ENCODE peak calls at places on chromosome 15, in five cellular contexts. One of them, this sample, is unnamed.

GRCh38 chr15:72009207-72009606 is 108.7 kb downstream of the MYO9A start:
- DNase-seq in brain microvascular endothelial cell: no peak
- DNase-seq in right cardiac atrium: no peak
- DNase-seq in cardiac muscle cell: no peak
- DNase-seq in transverse colon: peak
- DNase-seq in this sample: no peak

GRCh38 chr15:80070840-80071239 is 11.4 kb downstream of the ZFAND6 start:
- DNase-seq in brain microvascular endothelial cell: no peak
- DNase-seq in transverse colon: no peak
- DNase-seq in cardiac muscle cell: peak
- DNase-seq in right cardiac atrium: no peak
- DNase-seq in this sample: peak

GRCh38 chr15:70469651-70470555 is 293.5 kb downstream of the UACA start:
- DNase-seq in cardiac muscle cell: no peak
- DNase-seq in brain microvascular endothelial cell: no peak
- DNase-seq in transverse colon: no peak
- DNase-seq in right cardiac atrium: peak
- DNase-seq in this sample: no peak

GRCh38 chr15:92062505-92062904 is 209.0 kb downstream of the SLCO3A1 start:
- DNase-seq in brain microvascular endothelial cell: no peak
- DNase-seq in transverse colon: no peak
- DNase-seq in right cardiac atrium: no peak
- DNase-seq in cardiac muscle cell: no peak
- DNase-seq in this sample: no peak

GRCh38 chr15:64232400-64232799 is 69.6 kb upstream of the PPIB start:
- DNase-seq in right cardiac atrium: no peak
- DNase-seq in brain microvascular endothelial cell: peak
- DNase-seq in transverse colon: no peak
- DNase-seq in cardiac muscle cell: peak
- DNase-seq in this sample: peak

GRCh38 chr15:60399931-60400330 is 2.1 kb upstream of the ANXA2 start:
- DNase-seq in cardiac muscle cell: peak
- DNase-seq in right cardiac atrium: no peak
- DNase-seq in brain microvascular endothelial cell: no peak
- DNase-seq in transverse colon: no peak
- DNase-seq in this sample: no peak

GRCh38 chr15:64096486-64097431 is 977 bp downstream of the SNX1 start:
- DNase-seq in transverse colon: no peak
- DNase-seq in right cardiac atrium: no peak
- DNase-seq in cardiac muscle cell: peak
- DNase-seq in brain microvascular endothelial cell: peak
- DNase-seq in this sample: no peak

GRCh38 chr15:38112406-38112805 is 140.2 kb upstream of the SPRED1 start:
- DNase-seq in right cardiac atrium: no peak
- DNase-seq in cardiac muscle cell: no peak
- DNase-seq in transverse colon: no peak
- DNase-seq in brain microvascular endothelial cell: no peak
- DNase-seq in this sample: no peak

GRCh38 chr15:25850154-25851111 is 12.7 kb downstream of the ATP10A start:
- DNase-seq in brain microvascular endothelial cell: peak
- DNase-seq in transverse colon: peak
- DNase-seq in right cardiac atrium: peak
- DNase-seq in cardiac muscle cell: peak
- DNase-seq in this sample: peak

GRCh38 chr15:49492834-49493233 is 69.8 kb downstream of the FGF7 start:
- DNase-seq in cardiac muscle cell: peak
- DNase-seq in brain microvascular endothelial cell: no peak
- DNase-seq in transverse colon: no peak
- DNase-seq in right cardiac atrium: no peak
- DNase-seq in this sample: peak

GRCh38 chr15:75688278-75688557 is 24.4 kb downstream of the CSPG4 start:
- DNase-seq in brain microvascular endothelial cell: no peak
- DNase-seq in transverse colon: no peak
- DNase-seq in right cardiac atrium: no peak
- DNase-seq in cardiac muscle cell: no peak
- DNase-seq in this sample: no peak

GRCh38 chr15:59170295-59170881 is 36.3 kb upstream of the LDHAL6B start:
- DNase-seq in transverse colon: peak
- DNase-seq in cardiac muscle cell: peak
- DNase-seq in right cardiac atrium: peak
- DNase-seq in brain microvascular endothelial cell: peak
- DNase-seq in this sample: no peak

GRCh38 chr15:26518885-26519284 is 254.0 kb downstream of the GABRB3 start:
- DNase-seq in transverse colon: no peak
- DNase-seq in right cardiac atrium: no peak
- DNase-seq in brain microvascular endothelial cell: no peak
- DNase-seq in cardiac muscle cell: no peak
- DNase-seq in this sample: no peak

GRCh38 chr15:80770356-80770705 is 8.8 kb upstream of the CEMIP start:
- DNase-seq in transverse colon: no peak
- DNase-seq in cardiac muscle cell: no peak
- DNase-seq in brain microvascular endothelial cell: no peak
- DNase-seq in right cardiac atrium: no peak
- DNase-seq in this sample: no peak

GRCh38 chr15:70815604-70816003 is 38.4 kb downstream of the LARP6 start:
- DNase-seq in transverse colon: no peak
- DNase-seq in brain microvascular endothelial cell: no peak
- DNase-seq in cardiac muscle cell: no peak
- DNase-seq in right cardiac atrium: no peak
- DNase-seq in this sample: no peak

GRCh38 chr15:63134245-63134644 is 12.6 kb downstream of the LACTB start:
- DNase-seq in cardiac muscle cell: no peak
- DNase-seq in brain microvascular endothelial cell: no peak
- DNase-seq in transverse colon: no peak
- DNase-seq in right cardiac atrium: no peak
- DNase-seq in this sample: no peak

GRCh38 chr15:69337133-69337532 is 38.4 kb downstream of the PAQR5 start:
- DNase-seq in transverse colon: no peak
- DNase-seq in brain microvascular endothelial cell: no peak
- DNase-seq in right cardiac atrium: no peak
- DNase-seq in cardiac muscle cell: no peak
- DNase-seq in this sample: no peak

GRCh38 chr15:75583689-75584088 is 4.6 kb upstream of the PTPN9 start:
- DNase-seq in right cardiac atrium: no peak
- DNase-seq in transverse colon: no peak
- DNase-seq in brain microvascular endothelial cell: no peak
- DNase-seq in cardiac muscle cell: no peak
- DNase-seq in this sample: no peak

GRCh38 chr15:71761649-71762048 is 48.7 kb upstream of the NR2E3 start:
- DNase-seq in brain microvascular endothelial cell: peak
- DNase-seq in right cardiac atrium: no peak
- DNase-seq in transverse colon: peak
- DNase-seq in cardiac muscle cell: peak
- DNase-seq in this sample: peak

GRCh38 chr15:77830041-77830440 is 197.3 kb upstream of the LINGO1 start:
- DNase-seq in right cardiac atrium: no peak
- DNase-seq in transverse colon: no peak
- DNase-seq in brain microvascular endothelial cell: peak
- DNase-seq in cardiac muscle cell: peak
- DNase-seq in this sample: peak

GRCh38 chr15:92383528-92384326 is 10.0 kb upstream of the ST8SIA2 start:
- DNase-seq in transverse colon: no peak
- DNase-seq in brain microvascular endothelial cell: peak
- DNase-seq in cardiac muscle cell: peak
- DNase-seq in right cardiac atrium: peak
- DNase-seq in this sample: no peak

GRCh38 chr15:99967841-99968371 is 234.7 kb upstream of the LYSMD4 start:
- DNase-seq in transverse colon: no peak
- DNase-seq in cardiac muscle cell: peak
- DNase-seq in brain microvascular endothelial cell: no peak
- DNase-seq in right cardiac atrium: no peak
- DNase-seq in this sample: no peak

GRCh38 chr15:81270781-81271491 is 53.0 kb downstream of the STARD5 start:
- DNase-seq in brain microvascular endothelial cell: peak
- DNase-seq in right cardiac atrium: no peak
- DNase-seq in cardiac muscle cell: peak
- DNase-seq in transverse colon: no peak
- DNase-seq in this sample: no peak

GRCh38 chr15:25905140-25905539 is 42.0 kb upstream of the ATP10A start:
- DNase-seq in transverse colon: peak
- DNase-seq in brain microvascular endothelial cell: peak
- DNase-seq in right cardiac atrium: no peak
- DNase-seq in cardiac muscle cell: peak
- DNase-seq in this sample: peak

GRCh38 chr15:25838191-25838870 is 24.8 kb downstream of the ATP10A start:
- DNase-seq in brain microvascular endothelial cell: no peak
- DNase-seq in transverse colon: no peak
- DNase-seq in right cardiac atrium: no peak
- DNase-seq in cardiac muscle cell: no peak
- DNase-seq in this sample: no peak

GRCh38 chr15:74545776-74546656 is 5.0 kb downstream of the ARID3B start:
- DNase-seq in brain microvascular endothelial cell: peak
- DNase-seq in transverse colon: peak
- DNase-seq in cardiac muscle cell: peak
- DNase-seq in right cardiac atrium: peak
- DNase-seq in this sample: peak
- H3K4me3 ChIP-seq in brain microvascular endothelial cell: no peak
- H3K4me3 ChIP-seq in transverse colon: no peak
- H3K4me3 ChIP-seq in cardiac muscle cell: no peak
- H3K4me3 ChIP-seq in right cardiac atrium: no peak
- H3K4me3 ChIP-seq in this sample: no peak

DNA sequence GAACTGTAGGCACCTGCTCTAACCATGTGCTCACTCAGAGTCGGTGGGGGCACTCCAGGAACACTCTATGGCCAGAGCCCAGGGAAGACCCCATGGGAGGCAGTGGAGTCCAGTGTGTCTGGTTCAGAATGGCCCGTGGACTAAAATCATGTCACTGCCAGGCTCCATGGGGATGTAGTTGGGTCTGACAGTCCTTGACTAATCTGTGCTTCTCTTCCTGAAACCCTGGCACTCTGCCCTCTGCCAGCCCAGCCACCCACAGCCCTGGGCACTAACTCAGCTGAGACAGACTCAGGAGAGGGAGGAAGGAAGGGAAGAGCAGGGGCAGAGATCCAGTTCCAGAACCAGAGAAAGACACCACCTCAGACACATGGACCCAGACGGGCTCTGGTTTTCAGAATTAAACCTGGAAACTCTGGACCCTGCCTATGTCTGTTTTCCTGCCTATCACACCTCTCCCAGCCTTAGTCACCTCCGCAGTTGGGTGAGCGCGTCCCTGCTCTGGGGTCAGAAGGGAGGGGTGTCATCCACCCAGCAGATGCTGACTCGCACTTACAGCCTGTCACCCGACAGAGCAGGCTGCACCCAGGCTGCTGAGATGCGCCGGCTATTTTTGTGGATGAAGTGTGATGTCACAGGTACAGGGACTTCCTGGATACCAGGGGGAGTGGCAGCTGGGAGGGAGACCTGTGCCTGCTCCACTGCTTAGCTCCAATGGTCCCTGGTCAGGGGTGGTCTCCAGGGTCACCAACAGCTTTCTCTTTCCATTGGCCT is 56.8 kb upstream of the INSYN1 start:
- DNase-seq in right cardiac atrium: peak
- DNase-seq in cardiac muscle cell: no peak
- DNase-seq in brain microvascular endothelial cell: no peak
- DNase-seq in transverse colon: no peak
- DNase-seq in this sample: no peak
- H3K4me3 ChIP-seq in right cardiac atrium: no peak
- H3K4me3 ChIP-seq in cardiac muscle cell: no peak
- H3K4me3 ChIP-seq in brain microvascular endothelial cell: no peak
- H3K4me3 ChIP-seq in transverse colon: no peak
- H3K4me3 ChIP-seq in this sample: no peak

GRCh38 chr15:43008150-43008549 is 87.6 kb upstream of the TTBK2 start:
- DNase-seq in brain microvascular endothelial cell: no peak
- DNase-seq in transverse colon: no peak
- DNase-seq in right cardiac atrium: no peak
- DNase-seq in cardiac muscle cell: no peak
- DNase-seq in this sample: no peak

GRCh38 chr15:43006991-43007390 is 86.4 kb upstream of the TTBK2 start:
- DNase-seq in right cardiac atrium: no peak
- DNase-seq in brain microvascular endothelial cell: no peak
- DNase-seq in cardiac muscle cell: no peak
- DNase-seq in transverse colon: no peak
- DNase-seq in this sample: no peak

GRCh38 chr15:43007551-43007950 is 87.0 kb upstream of the TTBK2 start:
- DNase-seq in cardiac muscle cell: no peak
- DNase-seq in brain microvascular endothelial cell: no peak
- DNase-seq in right cardiac atrium: no peak
- DNase-seq in transverse colon: no peak
- DNase-seq in this sample: no peak

GRCh38 chr15:43009206-43009605 is 88.6 kb upstream of the TTBK2 start:
- DNase-seq in brain microvascular endothelial cell: no peak
- DNase-seq in transverse colon: no peak
- DNase-seq in cardiac muscle cell: no peak
- DNase-seq in right cardiac atrium: no peak
- DNase-seq in this sample: no peak
- H3K4me3 ChIP-seq in brain microvascular endothelial cell: no peak
- H3K4me3 ChIP-seq in transverse colon: no peak
- H3K4me3 ChIP-seq in cardiac muscle cell: no peak
- H3K4me3 ChIP-seq in right cardiac atrium: no peak
- H3K4me3 ChIP-seq in this sample: no peak

GRCh38 chr15:22951381-22952280 is 28.5 kb downstream of the CYFIP1 start:
- DNase-seq in cardiac muscle cell: no peak
- DNase-seq in transverse colon: no peak
- DNase-seq in right cardiac atrium: peak
- DNase-seq in brain microvascular endothelial cell: no peak
- DNase-seq in this sample: no peak

GRCh38 chr15:22948056-22948455 is 32.1 kb downstream of the CYFIP1 start:
- DNase-seq in transverse colon: no peak
- DNase-seq in cardiac muscle cell: no peak
- DNase-seq in right cardiac atrium: no peak
- DNase-seq in brain microvascular endothelial cell: no peak
- DNase-seq in this sample: no peak

GRCh38 chr15:22951031-22951380 is 29.2 kb downstream of the CYFIP1 start:
- DNase-seq in transverse colon: no peak
- DNase-seq in cardiac muscle cell: no peak
- DNase-seq in right cardiac atrium: no peak
- DNase-seq in brain microvascular endothelial cell: no peak
- DNase-seq in this sample: no peak

GRCh38 chr15:22949074-22949547 is 31.1 kb downstream of the CYFIP1 start:
- DNase-seq in cardiac muscle cell: peak
- DNase-seq in transverse colon: peak
- DNase-seq in right cardiac atrium: peak
- DNase-seq in brain microvascular endothelial cell: peak
- DNase-seq in this sample: peak

DNA sequence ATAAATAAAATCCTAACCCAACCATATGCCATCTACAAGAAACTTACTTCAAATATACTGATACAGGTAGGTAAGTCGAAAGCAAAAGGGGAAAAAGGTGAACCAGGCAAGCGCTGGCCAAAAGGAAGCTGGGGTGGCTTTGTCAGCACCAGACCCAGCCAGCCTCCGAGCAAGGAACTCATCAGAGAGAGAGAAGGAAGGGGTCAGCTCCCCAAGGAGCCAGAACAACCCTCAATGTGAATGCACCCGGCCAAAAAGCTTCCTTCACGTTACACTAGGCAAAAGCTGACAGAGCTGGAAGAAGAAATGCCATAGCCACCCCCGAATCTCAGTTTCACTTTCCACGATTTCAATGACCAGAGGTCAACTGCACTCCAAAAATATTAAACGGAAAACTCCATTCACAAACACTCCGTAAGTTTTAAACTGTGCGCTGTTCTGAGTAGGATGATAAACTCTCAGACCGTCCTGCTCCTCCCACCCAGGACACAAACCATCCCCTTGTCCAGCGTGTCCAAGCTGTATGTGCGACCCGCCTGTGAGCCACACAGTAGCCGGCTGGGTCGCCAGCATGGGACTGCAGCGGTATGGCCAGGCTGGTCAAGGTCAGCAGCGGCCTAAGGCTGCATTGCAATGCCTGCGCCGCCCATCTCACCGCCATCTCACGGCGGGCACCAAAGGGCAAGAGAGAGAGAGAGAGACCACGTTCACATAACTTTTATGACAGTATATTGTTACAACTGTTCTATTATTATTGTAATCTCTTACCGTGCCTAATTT is 29.8 kb downstream of the CYFIP1 start:
- DNase-seq in transverse colon: no peak
- DNase-seq in brain microvascular endothelial cell: no peak
- DNase-seq in right cardiac atrium: no peak
- DNase-seq in cardiac muscle cell: no peak
- DNase-seq in this sample: no peak
- H3K4me3 ChIP-seq in transverse colon: no peak
- H3K4me3 ChIP-seq in brain microvascular endothelial cell: no peak
- H3K4me3 ChIP-seq in right cardiac atrium: no peak
- H3K4me3 ChIP-seq in cardiac muscle cell: no peak
- H3K4me3 ChIP-seq in this sample: no peak

This sample was measured in skeletal muscle cell.